ENCODE peak calls at places on chromosomes 13 and 19, in ten cellular contexts. One of them, this sample, is unnamed. For H3K4me1, the result is how much of the 10 kb centered on the place peaks cover.

GRCh38 chr13:46489586-46490023 is 63.4 kb upstream of the LRCH1 start:
- DNase-seq in cardiac muscle cell: no peak
- DNase-seq in small intestine: no peak
- DNase-seq in testis: no peak
- DNase-seq in naive thymus-derived CD4-positive, alpha-beta T cell: no peak
- DNase-seq in ovary: no peak
- DNase-seq in heart right ventricle: no peak
- DNase-seq in CD4-positive, CD25-positive, alpha-beta regulatory T cell: no peak
- DNase-seq in stomach: no peak
- DNase-seq in tibial nerve: peak
- DNase-seq in this sample: no peak

GRCh38 chr13:94323746-94324408 is 155.6 kb downstream of the DCT start:
- DNase-seq in cardiac muscle cell: no peak
- DNase-seq in small intestine: peak
- DNase-seq in testis: no peak
- DNase-seq in naive thymus-derived CD4-positive, alpha-beta T cell: peak
- DNase-seq in ovary: no peak
- DNase-seq in heart right ventricle: no peak
- DNase-seq in CD4-positive, CD25-positive, alpha-beta regulatory T cell: peak
- DNase-seq in stomach: no peak
- DNase-seq in tibial nerve: no peak
- DNase-seq in this sample: no peak

GRCh38 chr13:101941095-101941777 is 460.6 kb downstream of the FGF14 start:
- DNase-seq in cardiac muscle cell: peak
- DNase-seq in small intestine: no peak
- DNase-seq in testis: no peak
- DNase-seq in naive thymus-derived CD4-positive, alpha-beta T cell: no peak
- DNase-seq in ovary: no peak
- DNase-seq in heart right ventricle: no peak
- DNase-seq in CD4-positive, CD25-positive, alpha-beta regulatory T cell: no peak
- DNase-seq in stomach: no peak
- DNase-seq in tibial nerve: no peak
- DNase-seq in this sample: no peak

GRCh38 chr13:24153979-24154378 is 6.5 kb upstream of the SPATA13 start:
- DNase-seq in cardiac muscle cell: no peak
- DNase-seq in small intestine: no peak
- DNase-seq in testis: no peak
- DNase-seq in naive thymus-derived CD4-positive, alpha-beta T cell: no peak
- DNase-seq in ovary: no peak
- DNase-seq in heart right ventricle: no peak
- DNase-seq in CD4-positive, CD25-positive, alpha-beta regulatory T cell: no peak
- DNase-seq in stomach: no peak
- DNase-seq in tibial nerve: no peak
- DNase-seq in this sample: no peak

GRCh38 chr19:34430738-34431625 is 2.8 kb downstream of the UBA2 start:
- DNase-seq in cardiac muscle cell: peak
- DNase-seq in small intestine: peak
- DNase-seq in testis: no peak
- DNase-seq in naive thymus-derived CD4-positive, alpha-beta T cell: peak
- DNase-seq in ovary: no peak
- DNase-seq in heart right ventricle: no peak
- DNase-seq in CD4-positive, CD25-positive, alpha-beta regulatory T cell: peak
- DNase-seq in stomach: no peak
- DNase-seq in tibial nerve: no peak
- DNase-seq in this sample: no peak

GRCh38 chr13:113452942-113453901 is at the start of gene ADPRHL1:
- DNase-seq in cardiac muscle cell: peak
- DNase-seq in small intestine: no peak
- DNase-seq in testis: peak
- DNase-seq in naive thymus-derived CD4-positive, alpha-beta T cell: no peak
- DNase-seq in ovary: no peak
- DNase-seq in heart right ventricle: peak
- DNase-seq in CD4-positive, CD25-positive, alpha-beta regulatory T cell: no peak
- DNase-seq in stomach: no peak
- DNase-seq in tibial nerve: no peak
- DNase-seq in this sample: no peak

GRCh38 chr19:17137417-17137816 is 61.8 kb downstream of the MYO9B start:
- DNase-seq in cardiac muscle cell: no peak
- DNase-seq in small intestine: no peak
- DNase-seq in testis: peak
- DNase-seq in naive thymus-derived CD4-positive, alpha-beta T cell: no peak
- DNase-seq in ovary: no peak
- DNase-seq in heart right ventricle: peak
- DNase-seq in CD4-positive, CD25-positive, alpha-beta regulatory T cell: no peak
- DNase-seq in stomach: peak
- DNase-seq in tibial nerve: no peak
- DNase-seq in this sample: peak

GRCh38 chr19:55406869-55407624 is 541 bp downstream of the UBE2S start:
- DNase-seq in cardiac muscle cell: peak
- DNase-seq in small intestine: peak
- DNase-seq in testis: no peak
- DNase-seq in naive thymus-derived CD4-positive, alpha-beta T cell: no peak
- DNase-seq in ovary: peak
- DNase-seq in heart right ventricle: no peak
- DNase-seq in CD4-positive, CD25-positive, alpha-beta regulatory T cell: peak
- DNase-seq in stomach: peak
- DNase-seq in tibial nerve: no peak
- DNase-seq in this sample: peak

GRCh38 chr19:19059837-19060611 is 3.8 kb upstream of the SLC25A42 start:
- DNase-seq in cardiac muscle cell: no peak
- DNase-seq in small intestine: no peak
- DNase-seq in testis: no peak
- DNase-seq in naive thymus-derived CD4-positive, alpha-beta T cell: no peak
- DNase-seq in ovary: no peak
- DNase-seq in heart right ventricle: no peak
- DNase-seq in CD4-positive, CD25-positive, alpha-beta regulatory T cell: no peak
- DNase-seq in stomach: no peak
- DNase-seq in tibial nerve: no peak
- DNase-seq in this sample: no peak

GRCh38 chr19:50750010-50750409 is 20.3 kb upstream of the GPR32 start:
- DNase-seq in cardiac muscle cell: no peak
- DNase-seq in small intestine: no peak
- DNase-seq in testis: no peak
- DNase-seq in naive thymus-derived CD4-positive, alpha-beta T cell: no peak
- DNase-seq in ovary: no peak
- DNase-seq in heart right ventricle: no peak
- DNase-seq in CD4-positive, CD25-positive, alpha-beta regulatory T cell: no peak
- DNase-seq in stomach: no peak
- DNase-seq in tibial nerve: no peak
- DNase-seq in this sample: no peak

GRCh38 chr13:39866722-39867121 is 211.3 kb downstream of the COG6 start:
- DNase-seq in cardiac muscle cell: no peak
- DNase-seq in small intestine: no peak
- DNase-seq in testis: no peak
- DNase-seq in naive thymus-derived CD4-positive, alpha-beta T cell: no peak
- DNase-seq in ovary: no peak
- DNase-seq in heart right ventricle: no peak
- DNase-seq in CD4-positive, CD25-positive, alpha-beta regulatory T cell: no peak
- DNase-seq in stomach: no peak
- DNase-seq in tibial nerve: no peak
- DNase-seq in this sample: no peak

GRCh38 chr13:103178986-103179695 is 112.9 kb upstream of the SLC10A2 start:
- DNase-seq in cardiac muscle cell: no peak
- DNase-seq in small intestine: no peak
- DNase-seq in testis: no peak
- DNase-seq in naive thymus-derived CD4-positive, alpha-beta T cell: no peak
- DNase-seq in ovary: no peak
- DNase-seq in heart right ventricle: no peak
- DNase-seq in CD4-positive, CD25-positive, alpha-beta regulatory T cell: no peak
- DNase-seq in stomach: no peak
- DNase-seq in tibial nerve: no peak
- DNase-seq in this sample: no peak

GRCh38 chr19:2650515-2650914 is 52.0 kb downstream of the GNG7 start:
- DNase-seq in cardiac muscle cell: no peak
- DNase-seq in small intestine: no peak
- DNase-seq in testis: peak
- DNase-seq in naive thymus-derived CD4-positive, alpha-beta T cell: no peak
- DNase-seq in ovary: peak
- DNase-seq in heart right ventricle: no peak
- DNase-seq in CD4-positive, CD25-positive, alpha-beta regulatory T cell: no peak
- DNase-seq in stomach: no peak
- DNase-seq in tibial nerve: no peak
- DNase-seq in this sample: peak

GRCh38 chr19:2653717-2654584 is 48.5 kb downstream of the GNG7 start:
- DNase-seq in cardiac muscle cell: no peak
- DNase-seq in small intestine: no peak
- DNase-seq in testis: no peak
- DNase-seq in naive thymus-derived CD4-positive, alpha-beta T cell: no peak
- DNase-seq in ovary: no peak
- DNase-seq in heart right ventricle: no peak
- DNase-seq in CD4-positive, CD25-positive, alpha-beta regulatory T cell: no peak
- DNase-seq in stomach: no peak
- DNase-seq in tibial nerve: no peak
- DNase-seq in this sample: no peak

GRCh38 chr19:2656533-2656932 is 46.0 kb downstream of the GNG7 start:
- DNase-seq in cardiac muscle cell: no peak
- DNase-seq in small intestine: no peak
- DNase-seq in testis: no peak
- DNase-seq in naive thymus-derived CD4-positive, alpha-beta T cell: no peak
- DNase-seq in ovary: no peak
- DNase-seq in heart right ventricle: no peak
- DNase-seq in CD4-positive, CD25-positive, alpha-beta regulatory T cell: no peak
- DNase-seq in stomach: no peak
- DNase-seq in tibial nerve: no peak
- DNase-seq in this sample: no peak

GRCh38 chr19:2654585-2654861 is 48.0 kb downstream of the GNG7 start:
- DNase-seq in cardiac muscle cell: no peak
- DNase-seq in small intestine: no peak
- DNase-seq in testis: no peak
- DNase-seq in naive thymus-derived CD4-positive, alpha-beta T cell: no peak
- DNase-seq in ovary: no peak
- DNase-seq in heart right ventricle: no peak
- DNase-seq in CD4-positive, CD25-positive, alpha-beta regulatory T cell: no peak
- DNase-seq in stomach: no peak
- DNase-seq in tibial nerve: no peak
- DNase-seq in this sample: no peak

GRCh38 chr19:2652504-2653099 is 49.9 kb downstream of the GNG7 start:
- DNase-seq in cardiac muscle cell: no peak
- DNase-seq in small intestine: no peak
- DNase-seq in testis: peak
- DNase-seq in naive thymus-derived CD4-positive, alpha-beta T cell: no peak
- DNase-seq in ovary: no peak
- DNase-seq in heart right ventricle: no peak
- DNase-seq in CD4-positive, CD25-positive, alpha-beta regulatory T cell: no peak
- DNase-seq in stomach: no peak
- DNase-seq in tibial nerve: no peak
- DNase-seq in this sample: no peak
- H3K4me1 ChIP-seq in cardiac muscle cell: under half
- H3K4me1 ChIP-seq in small intestine: under half
- H3K4me1 ChIP-seq in testis: under half
- H3K4me1 ChIP-seq in naive thymus-derived CD4-positive, alpha-beta T cell: under half
- H3K4me1 ChIP-seq in ovary: under half
- H3K4me1 ChIP-seq in heart right ventricle: under half
- H3K4me1 ChIP-seq in CD4-positive, CD25-positive, alpha-beta regulatory T cell: under half
- H3K4me1 ChIP-seq in stomach: under half
- H3K4me1 ChIP-seq in tibial nerve: under half
- H3K4me1 ChIP-seq in this sample: under half

DNA sequence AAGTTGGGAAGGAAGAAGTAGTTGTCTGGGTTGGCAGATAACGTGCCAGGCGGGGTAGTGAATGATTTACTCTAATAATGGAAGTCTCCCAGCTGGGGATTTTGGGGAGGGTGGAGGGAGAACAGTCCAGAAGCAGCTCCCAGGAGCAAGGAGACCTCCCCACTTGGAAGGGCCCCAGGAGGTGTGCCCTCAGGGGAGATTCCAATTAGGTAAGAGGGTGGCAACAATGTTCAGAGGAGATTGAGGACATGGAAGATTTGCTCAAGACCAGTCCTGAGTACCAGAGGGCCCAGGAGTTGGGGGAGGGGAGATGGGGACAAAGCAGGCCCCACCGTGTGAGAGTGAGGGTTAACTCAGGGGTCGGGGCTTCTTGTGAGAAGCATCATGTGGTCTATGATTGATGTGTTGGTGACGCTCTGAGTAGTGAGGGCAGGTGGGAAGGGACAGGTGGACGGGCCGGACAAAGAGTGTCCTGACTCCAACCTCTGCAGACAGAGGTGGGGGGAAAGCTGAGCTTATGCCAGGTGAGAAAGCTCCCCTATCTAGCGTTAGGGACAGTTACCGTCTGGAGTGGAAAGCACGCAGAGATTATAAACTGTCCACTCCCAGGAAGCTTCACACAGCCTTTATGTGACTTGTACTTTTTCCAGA is 3.5 kb downstream of the SPINT2 start:
- DNase-seq in cardiac muscle cell: no peak
- DNase-seq in small intestine: peak
- DNase-seq in testis: no peak
- DNase-seq in naive thymus-derived CD4-positive, alpha-beta T cell: no peak
- DNase-seq in ovary: no peak
- DNase-seq in heart right ventricle: no peak
- DNase-seq in CD4-positive, CD25-positive, alpha-beta regulatory T cell: no peak
- DNase-seq in stomach: peak
- DNase-seq in tibial nerve: no peak
- DNase-seq in this sample: peak
- H3K4me3 ChIP-seq in cardiac muscle cell: no peak
- H3K4me3 ChIP-seq in small intestine: peak
- H3K4me3 ChIP-seq in testis: no peak
- H3K4me3 ChIP-seq in naive thymus-derived CD4-positive, alpha-beta T cell: no peak
- H3K4me3 ChIP-seq in ovary: no peak
- H3K4me3 ChIP-seq in heart right ventricle: no peak
- H3K4me3 ChIP-seq in CD4-positive, CD25-positive, alpha-beta regulatory T cell: no peak
- H3K4me3 ChIP-seq in stomach: no peak
- H3K4me3 ChIP-seq in tibial nerve: no peak
- H3K4me3 ChIP-seq in this sample: no peak

DNA sequence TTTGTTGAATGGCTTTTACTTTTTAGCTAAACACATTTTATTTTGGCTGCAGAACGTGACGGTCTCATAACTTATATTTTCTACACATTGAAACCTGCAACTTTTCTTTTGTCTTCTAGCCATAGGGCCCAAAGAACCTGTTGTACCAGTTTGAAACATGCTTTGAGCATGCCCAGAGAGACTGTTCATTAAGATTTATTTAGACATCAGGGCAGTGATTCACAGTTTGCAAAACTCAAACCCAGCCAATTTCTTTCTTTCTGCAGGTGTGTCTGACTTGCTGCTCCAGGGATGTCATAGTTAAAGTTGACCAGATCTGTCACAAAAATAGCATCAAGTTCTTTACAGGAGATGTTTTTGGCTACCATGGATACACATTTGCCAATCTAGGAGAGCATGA is 22.0 kb downstream of the SAE1 start:
- DNase-seq in cardiac muscle cell: no peak
- DNase-seq in small intestine: peak
- DNase-seq in testis: no peak
- DNase-seq in naive thymus-derived CD4-positive, alpha-beta T cell: no peak
- DNase-seq in ovary: no peak
- DNase-seq in heart right ventricle: no peak
- DNase-seq in CD4-positive, CD25-positive, alpha-beta regulatory T cell: no peak
- DNase-seq in stomach: no peak
- DNase-seq in tibial nerve: no peak
- DNase-seq in this sample: no peak
- H3K4me1 ChIP-seq in cardiac muscle cell: under half
- H3K4me1 ChIP-seq in small intestine: under half
- H3K4me1 ChIP-seq in testis: under half
- H3K4me1 ChIP-seq in naive thymus-derived CD4-positive, alpha-beta T cell: under half
- H3K4me1 ChIP-seq in ovary: under half
- H3K4me1 ChIP-seq in heart right ventricle: under half
- H3K4me1 ChIP-seq in CD4-positive, CD25-positive, alpha-beta regulatory T cell: under half
- H3K4me1 ChIP-seq in stomach: half or more
- H3K4me1 ChIP-seq in tibial nerve: under half
- H3K4me1 ChIP-seq in this sample: under half

GRCh38 chr19:36489139-36489919 is at the start of gene ZNF566:
- DNase-seq in cardiac muscle cell: peak
- DNase-seq in small intestine: peak
- DNase-seq in testis: peak
- DNase-seq in naive thymus-derived CD4-positive, alpha-beta T cell: peak
- DNase-seq in ovary: peak
- DNase-seq in heart right ventricle: peak
- DNase-seq in CD4-positive, CD25-positive, alpha-beta regulatory T cell: peak
- DNase-seq in stomach: peak
- DNase-seq in tibial nerve: peak
- DNase-seq in this sample: peak
- H3K4me3 ChIP-seq in cardiac muscle cell: peak
- H3K4me3 ChIP-seq in small intestine: peak
- H3K4me3 ChIP-seq in testis: peak
- H3K4me3 ChIP-seq in naive thymus-derived CD4-positive, alpha-beta T cell: peak
- H3K4me3 ChIP-seq in ovary: peak
- H3K4me3 ChIP-seq in heart right ventricle: peak
- H3K4me3 ChIP-seq in CD4-positive, CD25-positive, alpha-beta regulatory T cell: peak
- H3K4me3 ChIP-seq in stomach: peak
- H3K4me3 ChIP-seq in tibial nerve: peak
- H3K4me3 ChIP-seq in this sample: peak

This sample was measured in mucosa of descending colon.